ENCODE peak calls at places on chromosome 10, in ten cellular contexts. Q is HEK293T; C is SK-N-SH; T is germinal center; U is right atrium auricular region; W is NCI-H2029 treated with DMSO at 0.1 percent for 48 hours; L is HCT116; X is brain microvascular endothelial cell; J is activated naive CD4-positive, alpha-beta T cell; F is RCC 7860. D is an unnamed sample.

GRCh38 chr10:26621889-26622681 is 75.4 kb upstream of the PDSS1 start:
- DNase-seq in F (no peak), J (no peak), W (no peak), U (peak; percentile 67), L (no peak), C (peak; percentile 56), X (no peak), T (peak; percentile 66), Q (peak; percentile 65), D (no peak)

GRCh38 chr10:110220383-110220782 is 13.0 kb downstream of the MXI1 start:
- DNase-seq in J (no peak), C (no peak), X (no peak), F (no peak), Q (no peak), U (no peak), T (no peak), W (no peak), L (no peak), D (peak; percentile 82)

GRCh38 chr10:86815035-86815617 is 58.7 kb downstream of the BMPR1A start:
- DNase-seq in C (no peak), U (no peak), W (no peak), F (no peak), L (no peak), J (no peak), Q (no peak), T (no peak), X (no peak), D (no peak)

GRCh38 chr10:6721480-6721879 is 141.4 kb upstream of the PRKCQ start:
- DNase-seq in T (no peak), J (no peak), Q (no peak), W (no peak), L (peak; percentile 37), C (peak; percentile 31), X (peak; percentile 86), U (no peak), F (peak; percentile 56), D (no peak)

GRCh38 chr10:86481761-86482160 is 39.8 kb downstream of the WAPL start:
- DNase-seq in F (no peak), W (peak; percentile 8), T (no peak), C (no peak), J (no peak), L (no peak), U (no peak), X (no peak), Q (no peak), D (no peak)

GRCh38 chr10:132447446-132448247 is 50.6 kb downstream of the PWWP2B start:
- DNase-seq in C (no peak), X (peak; percentile 76), L (no peak), T (no peak), Q (no peak), U (no peak), J (peak; percentile 19), W (no peak), F (peak; percentile 75), D (no peak)

GRCh38 chr10:44619975-44620374 is 235.1 kb upstream of the CXCL12 start:
- DNase-seq in L (no peak), C (no peak), F (no peak), U (no peak), T (no peak), J (no peak), W (no peak), X (no peak), Q (no peak), D (no peak)

GRCh38 chr10:93138113-93138870 is 64.6 kb downstream of the CYP26A1 start:
- DNase-seq in J (no peak), U (no peak), F (no peak), Q (no peak), X (no peak), C (no peak), W (no peak), L (no peak), T (no peak), D (no peak)

GRCh38 chr10:131560166-131560565 is 248.6 kb upstream of the TCERG1L start:
- DNase-seq in Q (no peak), F (no peak), U (peak; percentile 13), J (no peak), X (no peak), W (no peak), T (no peak), C (no peak), L (no peak), D (no peak)

GRCh38 chr10:75211007-75211735 is 575 bp downstream of the VDAC2 start:
- DNase-seq in W (no peak), F (peak; percentile 53), J (no peak), C (peak; percentile 24), U (no peak), T (peak; percentile 21), Q (peak; percentile 44), L (no peak), X (peak; percentile 39), D (no peak)

GRCh38 chr10:43306899-43307298 is 40.0 kb upstream of the RASGEF1A start:
- DNase-seq in X (no peak), J (no peak), F (no peak), W (no peak), L (no peak), Q (no peak), T (no peak), C (no peak), U (no peak), D (no peak)

GRCh38 chr10:13834581-13835286 is 248.0 kb downstream of the PRPF18 start:
- DNase-seq in J (no peak), F (no peak), T (no peak), C (peak; percentile 65), U (peak; percentile 72), W (no peak), L (no peak), Q (peak; percentile 25), X (peak; percentile 83), D (no peak)

GRCh38 chr10:4270116-4270515 is 485.1 kb upstream of the KLF6 start:
- DNase-seq in C (peak; percentile 21), U (no peak), X (peak; percentile 81), W (no peak), L (no peak), Q (no peak), T (no peak), F (no peak), J (no peak), D (no peak)

GRCh38 chr10:60574388-60574787 is 184.7 kb upstream of the ANK3 start:
- DNase-seq in F (no peak), U (no peak), C (no peak), X (no peak), W (no peak), L (no peak), Q (no peak), J (no peak), T (no peak), D (no peak)

GRCh38 chr10:25018703-25019102 is 2.3 kb downstream of the THNSL1 start:
- DNase-seq in F (no peak), Q (no peak), X (no peak), W (no peak), J (no peak), U (no peak), C (no peak), L (no peak), T (no peak), D (no peak)

GRCh38 chr10:133123050-133123745 is 35.5 kb downstream of the ADGRA1 start:
- DNase-seq in T (no peak), L (no peak), W (no peak), U (no peak), J (no peak), X (no peak), Q (no peak), F (no peak), C (no peak), D (peak; percentile 45)

GRCh38 chr10:104122273-104123107 is 519 bp downstream of the SFR1 start:
- DNase-seq in U (no peak), J (no peak), W (no peak), L (no peak), X (no peak), Q (peak; percentile 35), C (no peak), F (no peak), T (peak; percentile 16), D (peak; percentile 45)

GRCh38 chr10:110304394-110304779 is 333 bp downstream of the SMNDC1 start:
- DNase-seq in J (no peak), W (no peak), Q (no peak), T (peak; percentile 49), L (no peak), X (no peak), C (no peak), F (no peak), U (no peak), D (no peak)

GRCh38 chr10:92757066-92757716 is 67.4 kb downstream of the HHEX start:
- DNase-seq in C (no peak), T (peak; percentile 83), W (no peak), U (peak; percentile 90), X (peak; percentile 53), J (no peak), F (no peak), L (peak; percentile 29), Q (peak; percentile 79), D (peak; percentile 95)

GRCh38 chr10:70579234-70580002 is 23.1 kb downstream of the PRF1 start:
- DNase-seq in C (no peak), L (peak; percentile 48), F (no peak), U (no peak), W (no peak), T (no peak), Q (no peak), J (no peak), X (no peak), D (peak; percentile 6)

GRCh38 chr10:99993994-99994689 is 15.6 kb downstream of the DNMBP start:
- DNase-seq in C (no peak), W (no peak), L (no peak), U (peak; percentile 77), X (peak; percentile 94), Q (peak; percentile 54), T (peak; percentile 71), F (no peak), J (no peak), D (peak; percentile 76)

GRCh38 chr10:114541081-114541833 is 116.8 kb downstream of the ABLIM1 start:
- DNase-seq in J (peak; percentile 17), X (peak; percentile 84), U (peak; percentile 92), W (no peak), Q (no peak), L (no peak), F (peak; percentile 37), C (no peak), T (no peak), D (peak; percentile 79)

GRCh38 chr10:111522141-111522540 is 445.3 kb downstream of the ADRA2A start:
- DNase-seq in C (no peak), L (no peak), T (no peak), F (no peak), X (no peak), Q (no peak), W (no peak), J (no peak), U (no peak), D (no peak)

GRCh38 chr10:29304259-29305030 is 15.6 kb downstream of the LYZL1 start:
- DNase-seq in F (peak; percentile 56), T (peak; percentile 58), W (peak; percentile 4), X (peak; percentile 72), L (peak; percentile 62), U (peak; percentile 74), J (no peak), Q (peak; percentile 55), C (peak; percentile 80), D (peak; percentile 70)

GRCh38 chr10:97882142-97883091 is 32.8 kb downstream of the GOLGA7B start:
- DNase-seq in L (peak; percentile 90), C (no peak), Q (no peak), U (no peak), W (no peak), X (peak; percentile 83), J (no peak), F (peak; percentile 99), T (no peak), D (peak; percentile 78)

GRCh38 chr10:21427804-21428481 is 97.5 kb downstream of the SKIDA1 start:
- DNase-seq in X (peak; percentile 18), U (no peak), J (no peak), C (no peak), F (peak; percentile 32), W (no peak), Q (peak; percentile 14), L (peak; percentile 23), T (no peak), D (no peak)

GRCh38 chr10:3783721-3784432 is 1.1 kb downstream of the KLF6 start:
- DNase-seq in L (no peak), Q (no peak), F (peak; percentile 60), T (peak; percentile 35), C (peak; percentile 58), X (peak; percentile 39), U (no peak), J (no peak), W (peak; percentile 85), D (peak; percentile 61)

GRCh38 chr10:124653811-124654651 is 90.1 kb downstream of the FAM53B start:
- DNase-seq in T (no peak), L (no peak), J (no peak), F (no peak), W (peak; percentile 54), C (no peak), U (no peak), Q (no peak), X (no peak), D (peak; percentile 45)